ENCODE peak calls at places on chromosomes 13 and 19, in seven cellular contexts. E is CD4-positive, alpha-beta T cell; N is T-helper 17 cell; F is CD4-positive, CD25-positive, alpha-beta regulatory T cell; U is naive thymus-derived CD8-positive, alpha-beta T cell; Z is effector memory CD8-positive, alpha-beta T cell; C is gastroesophageal sphincter. O is an unnamed sample.
A peak's percentile ranks its signal among the peaks of the same experiment; 100 is the strongest.

GRCh38 chr13:49165798-49166752 is 54.1 kb upstream of the MLNR start:
- ATAC-seq in U (no peak), N (no peak), C (no peak), Z (no peak), F (no peak), E (no peak), O (no peak)

GRCh38 chr13:102680842-102681725 is 13.8 kb downstream of the METTL21C start:
- ATAC-seq in N (peak; percentile 75), C (no peak), U (peak; percentile 87), F (peak; percentile 84), Z (peak; percentile 60), E (peak; percentile 82), O (peak; percentile 55)

GRCh38 chr13:102484329-102484728 is 82.5 kb upstream of the FGF14 start:
- ATAC-seq in N (no peak), C (no peak), F (no peak), E (no peak), U (no peak), Z (no peak), O (no peak)

GRCh38 chr19:29303707-29304090 is 90.7 kb upstream of the UQCRFS1 start:
- ATAC-seq in C (no peak), N (no peak), Z (no peak), F (no peak), U (no peak), E (no peak), O (no peak)

GRCh38 chr13:77859450-77859849 is 59.2 kb downstream of the EDNRB start:
- ATAC-seq in Z (no peak), N (no peak), C (peak; percentile 89), E (no peak), F (no peak), U (no peak), O (no peak)

GRCh38 chr13:111177081-111177711 is 62.1 kb downstream of the ARHGEF7 start:
- ATAC-seq in Z (peak; percentile 96), E (peak; percentile 86), F (peak; percentile 58), N (peak; percentile 95), C (peak; percentile 60), U (peak; percentile 90), O (no peak)

GRCh38 chr13:30148171-30148754 is 159.1 kb downstream of the KATNAL1 start:
- ATAC-seq in N (peak; percentile 92), U (peak; percentile 92), F (peak; percentile 92), E (peak; percentile 91), C (no peak), Z (peak; percentile 88), O (peak; percentile 37)

GRCh38 chr19:32798201-32798600 is 71.4 kb downstream of the SLC7A9 start:
- ATAC-seq in N (no peak), Z (no peak), C (no peak), E (no peak), F (no peak), U (no peak), O (no peak)

GRCh38 chr13:101681834-101682233 is 229.4 kb downstream of the ITGBL1 start:
- ATAC-seq in N (no peak), U (no peak), C (no peak), E (no peak), F (no peak), Z (no peak), O (no peak)

GRCh38 chr19:52748336-52748950 is 13.6 kb upstream of the ZNF611 start:
- ATAC-seq in Z (peak; percentile 41), U (no peak), E (no peak), C (peak; percentile 48), F (no peak), N (no peak), O (no peak)

GRCh38 chr13:32117696-32118095 is 86.1 kb downstream of the FRY start:
- ATAC-seq in C (no peak), N (no peak), E (no peak), F (no peak), Z (no peak), U (no peak), O (no peak)

GRCh38 chr19:35043906-35044305 is 2.4 kb downstream of the HPN start:
- ATAC-seq in Z (no peak), F (no peak), C (no peak), E (no peak), U (no peak), N (no peak), O (no peak)

GRCh38 chr19:47541507-47541906 is 26.6 kb upstream of the NAPA start:
- ATAC-seq in U (peak; percentile 98), C (no peak), F (peak; percentile 49), E (peak; percentile 94), N (peak; percentile 95), Z (peak; percentile 87), O (peak; percentile 65)

GRCh38 chr19:24052811-24053210 is 34.2 kb upstream of the ZNF254 start:
- ATAC-seq in U (no peak), F (no peak), C (no peak), E (no peak), N (no peak), Z (no peak), O (no peak)

GRCh38 chr19:12720851-12721655 is 2.7 kb downstream of the TNPO2 start:
- ATAC-seq in C (no peak), U (no peak), Z (no peak), N (no peak), F (no peak), E (no peak), O (peak; percentile 8)

GRCh38 chr13:44337581-44337980 is 36.0 kb upstream of the SERP2 start:
- ATAC-seq in Z (no peak), F (no peak), C (no peak), E (no peak), N (no peak), U (no peak), O (no peak)

GRCh38 chr19:18507021-18507726 is 14.7 kb downstream of the ELL start:
- ATAC-seq in F (no peak), C (peak; percentile 38), E (peak; percentile 63), Z (peak; percentile 70), U (peak; percentile 46), N (peak; percentile 77), O (no peak)

GRCh38 chr19:940591-941291 is 14.9 kb downstream of the ARID3A start:
- ATAC-seq in C (peak; percentile 85), Z (peak; percentile 80), N (peak; percentile 80), F (peak; percentile 73), U (peak; percentile 72), E (peak; percentile 79), O (peak; percentile 76)

GRCh38 chr13:49524740-49525501 is 29.2 kb downstream of the PHF11 start:
- ATAC-seq in U (no peak), F (no peak), Z (peak; percentile 39), E (no peak), N (no peak), C (no peak), O (no peak)

GRCh38 chr13:112104873-112105234 is 37.9 kb downstream of the SOX1 start:
- ATAC-seq in Z (no peak), F (no peak), N (no peak), E (no peak), C (no peak), U (no peak), O (no peak)

GRCh38 chr13:109425821-109426689 is 360.3 kb downstream of the IRS2 start:
- ATAC-seq in N (no peak), Z (no peak), E (no peak), U (no peak), F (no peak), C (no peak), O (no peak)

GRCh38 chr19:31110331-31110730 is 238.9 kb downstream of the TSHZ3 start:
- ATAC-seq in N (no peak), F (no peak), U (no peak), Z (no peak), E (no peak), C (no peak), O (no peak)

GRCh38 chr19:32580901-32581703 is at the start of gene PDCD5:
- ATAC-seq in N (peak; percentile 93), U (peak; percentile 93), Z (peak; percentile 91), F (peak; percentile 95), C (peak; percentile 98), E (peak; percentile 90), O (peak; percentile 98)

GRCh38 chr19:33902802-33903488 is 106.3 kb downstream of the KCTD15 start:
- ATAC-seq in C (no peak), F (no peak), E (no peak), N (no peak), U (no peak), Z (no peak), O (no peak)

GRCh38 chr19:6279931-6280591 is at the start of gene MLLT1:
- ATAC-seq in E (peak; percentile 79), U (peak; percentile 86), Z (peak; percentile 91), C (peak; percentile 99), N (peak; percentile 93), F (peak; percentile 91), O (peak; percentile 97)

GRCh38 chr13:40968416-40969000 is 50.6 kb downstream of the ELF1 start:
- ATAC-seq in E (no peak), Z (no peak), F (no peak), U (no peak), N (no peak), C (no peak), O (no peak)